ENCODE peak calls at places on chromosomes 11 and 22, in five cellular contexts. J is brain microvascular endothelial cell, Z is endothelial cell of umbilical vein, A is RWPE2, B is pancreas. Q is an unnamed sample. For H3K36me3, the result is how much of the 10 kb centered on the place peaks cover.

GRCh38 chr11:10485646-10486045 is 30.6 kb downstream of the AMPD3 start:
- DNase-seq in J (no peak), Z (no peak), A (no peak), B (no peak), Q (no peak)

GRCh38 chr22:27842994-27843431 is 41.5 kb upstream of the MN1 start:
- DNase-seq in Z (no peak), A (no peak), J (no peak), B (no peak), Q (no peak)

GRCh38 chr11:94928146-94928995 is 45.0 kb downstream of the CWC15 start:
- DNase-seq in J (no peak), A (no peak), Z (peak), B (no peak), Q (no peak)

GRCh38 chr11:12539570-12539969 is 134.7 kb upstream of the TEAD1 start:
- DNase-seq in Z (peak), A (no peak), J (peak), B (no peak), Q (no peak)

GRCh38 chr11:61814242-61814957 is 2.4 kb downstream of the FADS1 start:
- DNase-seq in J (peak), Z (no peak), B (no peak), A (no peak), Q (peak)

GRCh38 chr11:65298655-65299179 is 15.9 kb upstream of the CDC42EP2 start:
- DNase-seq in B (no peak), Z (no peak), A (no peak), J (peak), Q (no peak)

GRCh38 chr22:24181996-24182560 is 791 bp downstream of the SUSD2 start:
- DNase-seq in A (no peak), J (no peak), Z (no peak), B (no peak), Q (no peak)

GRCh38 chr11:64753380-64754123 is 6.2 kb downstream of the PYGM start:
- DNase-seq in J (no peak), Z (no peak), B (peak), A (peak), Q (no peak)

GRCh38 chr11:122215244-122215992 is 99.4 kb upstream of the BLID start:
- DNase-seq in B (peak), A (no peak), Z (peak), J (peak), Q (peak)

GRCh38 chr22:41568811-41569210 is 8.0 kb downstream of the CSDC2 start:
- DNase-seq in J (no peak), B (no peak), Z (no peak), A (no peak), Q (no peak)

GRCh38 chr11:3022982-3023381 is 30.9 kb upstream of the NAP1L4 start:
- DNase-seq in A (no peak), Z (no peak), J (peak), B (no peak), Q (no peak)

GRCh38 chr11:1760351-1761109 is 3.2 kb downstream of the CTSD start:
- DNase-seq in Z (peak), A (no peak), B (peak), J (peak), Q (no peak)

GRCh38 chr11:17845431-17845881 is 110.9 kb downstream of the KCNC1 start:
- DNase-seq in B (no peak), J (peak), A (no peak), Z (no peak), Q (no peak)

GRCh38 chr11:6481012-6481923 is at the start of the genes ARFIP2 and TIMM10B:
- DNase-seq in Z (peak), A (peak), J (peak), B (peak), Q (peak)

GRCh38 chr22:26464312-26464711 is 19.3 kb downstream of the HPS4 start:
- DNase-seq in A (no peak), B (no peak), J (no peak), Z (peak), Q (no peak)

GRCh38 chr11:119423459-119424254 is 685 bp upstream of the THY1 start:
- DNase-seq in A (no peak), B (no peak), Z (no peak), J (no peak), Q (no peak)

GRCh38 chr22:42939941-42940653 is 74.9 kb downstream of the PACSIN2 start:
- DNase-seq in J (peak), Z (peak), A (no peak), B (peak), Q (peak)

GRCh38 chr11:130999086-130999485 is 82.8 kb upstream of the SNX19 start:
- DNase-seq in A (no peak), B (no peak), Z (peak), J (peak), Q (no peak)

GRCh38 chr11:28464252-28464867 is 356.2 kb downstream of the METTL15 start:
- DNase-seq in Z (no peak), B (no peak), A (no peak), J (peak), Q (no peak)

GRCh38 chr22:25448435-25449051 is 115.9 kb upstream of the GRK3 start:
- DNase-seq in B (no peak), A (no peak), J (peak), Z (peak), Q (no peak)

GRCh38 chr11:111676878-111677585 is 74.8 kb downstream of the SIK2 start:
- DNase-seq in Z (peak), B (no peak), A (no peak), J (peak), Q (no peak)

GRCh38 chr11:66264893-66265292 is 3.5 kb upstream of the RAB1B start:
- DNase-seq in A (no peak), J (no peak), Z (no peak), B (peak), Q (no peak)

GRCh38 chr11:45658292-45658991 is 7.0 kb downstream of the CHST1 start:
- DNase-seq in B (no peak), A (peak), Z (peak), J (peak), Q (peak)
- H3K27ac ChIP-seq in B (no peak), A (no peak), Z (peak), J (no peak), Q (peak)

DNA sequence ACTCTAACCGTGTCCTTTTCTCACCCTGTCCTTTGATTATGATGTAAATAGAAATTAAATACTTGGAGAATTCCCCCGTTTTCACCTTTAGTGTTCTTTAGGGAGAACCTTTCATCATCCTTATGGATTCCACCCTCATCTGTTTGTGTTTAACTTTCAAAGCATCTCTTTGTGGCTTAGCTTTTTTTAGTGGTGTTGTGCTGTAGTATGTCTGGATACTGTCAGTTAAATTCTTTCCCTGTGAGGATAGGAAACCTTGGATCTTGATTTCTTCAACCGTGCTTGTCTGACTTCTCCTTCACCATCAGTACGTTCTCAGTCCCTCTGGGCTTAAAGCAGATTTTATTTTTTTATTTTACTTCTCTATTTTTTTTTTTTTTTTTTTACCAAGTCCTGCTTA is 48.6 kb downstream of the PPP6R3 start:
- DNase-seq in B (no peak), A (no peak), Z (no peak), J (no peak), Q (no peak)
- H3K36me3 ChIP-seq in B (under half), A (under half), Z (under half), J (under half), Q (under half)

GRCh38 chr11:75869661-75870455 is 54.8 kb downstream of the UVRAG start:
- DNase-seq in J (no peak), A (no peak), B (no peak), Z (peak), Q (no peak)
- H3K27ac ChIP-seq in J (no peak), A (no peak), B (no peak), Z (no peak), Q (no peak)

DNA sequence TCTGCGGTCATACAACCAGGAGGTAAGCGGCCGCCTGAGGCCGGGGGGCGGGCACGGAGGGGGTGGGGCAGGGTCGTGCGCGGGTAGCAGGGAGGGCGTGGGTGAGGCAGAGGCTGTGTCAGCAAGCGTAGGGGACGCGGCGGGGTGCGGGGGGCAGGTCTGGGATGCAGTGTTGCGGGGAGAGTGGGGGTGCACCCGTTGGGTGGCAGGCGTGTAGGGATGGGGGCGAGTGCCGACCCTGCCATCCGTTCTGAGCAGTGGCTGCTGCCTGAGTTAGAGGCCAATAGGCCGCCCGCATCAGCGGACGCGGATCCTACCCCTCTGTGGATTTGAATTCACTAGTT is 1.4 kb downstream of the RIC8A start:
- DNase-seq in B (no peak), J (no peak), Z (peak), A (no peak), Q (no peak)
- H3K36me3 ChIP-seq in B (under half), J (half or more), Z (under half), A (half or more), Q (under half)

GRCh38 chr22:37563153-37564081 is 3.1 kb downstream of the CDC42EP1 start:
- DNase-seq in B (peak), Z (peak), A (peak), J (peak), Q (peak)
- H3K27ac ChIP-seq in B (peak), Z (peak), A (peak), J (peak), Q (peak)

GRCh38 chr11:99281331-99281730 is 260.6 kb downstream of the CNTN5 start:
- DNase-seq in Z (no peak), J (no peak), A (no peak), B (no peak), Q (no peak)
- H3K36me3 ChIP-seq in Z (under half), J (under half), A (under half), B (under half), Q (under half)

GRCh38 chr11:47914743-47915142 is 65.6 kb upstream of the PTPRJ start:
- DNase-seq in A (no peak), Z (peak), J (no peak), B (no peak), Q (no peak)

GRCh38 chr11:47913569-47914244 is 65.6 kb upstream of the NUP160 start:
- DNase-seq in B (no peak), A (no peak), Z (no peak), J (no peak), Q (no peak)

GRCh38 chr11:47917643-47918369 is 62.6 kb upstream of the PTPRJ start:
- DNase-seq in A (no peak), B (peak), Z (peak), J (peak), Q (peak)

GRCh38 chr11:47916361-47916841 is 64.0 kb upstream of the PTPRJ start:
- DNase-seq in J (no peak), A (no peak), B (peak), Z (peak), Q (no peak)

GRCh38 chr11:47915407-47916137 is 64.8 kb upstream of the PTPRJ start:
- DNase-seq in Z (peak), A (no peak), J (no peak), B (peak), Q (peak)
- H3K27ac ChIP-seq in Z (peak), A (no peak), J (no peak), B (peak), Q (peak)